ENCODE peak calls at places on chromosomes 11 and 22, in six cellular contexts. C, X, S, G, U and M are unnamed samples.
A peak's percentile ranks its signal among the peaks of the same experiment; 100 is the strongest.

GRCh38 chr11:128462189-128462588 is 125.2 kb downstream of the ETS1 start:
- DNase-seq in S (no peak), U (no peak), G (no peak), X (no peak), C (no peak), M (no peak)

GRCh38 chr11:126999366-126999765 is 1.2 kb downstream of the KIRREL3 start:
- DNase-seq in X (no peak), G (no peak), C (no peak), S (no peak), U (no peak), M (no peak)

GRCh38 chr22:37891926-37892325 is 14.2 kb upstream of the MICALL1 start:
- DNase-seq in G (no peak), U (no peak), C (no peak), S (no peak), X (no peak), M (no peak)

GRCh38 chr11:126444072-126444471 is 88.6 kb downstream of the ST3GAL4 start:
- DNase-seq in G (no peak), U (no peak), S (no peak), C (no peak), X (no peak), M (no peak)

GRCh38 chr22:49608228-49608627 is 219.4 kb downstream of the BRD1 start:
- DNase-seq in G (no peak), X (no peak), U (no peak), C (no peak), S (no peak), M (no peak)

GRCh38 chr11:18455686-18456372 is at the start of gene LDHAL6A:
- DNase-seq in S (no peak), G (no peak), C (no peak), U (no peak), X (no peak), M (no peak)

GRCh38 chr11:108887436-108888238 is 222.8 kb downstream of the DDX10 start:
- DNase-seq in G (no peak), U (no peak), C (no peak), X (no peak), S (no peak), M (peak; percentile 24)

GRCh38 chr11:9615031-9615451 is 41.6 kb downstream of the WEE1 start:
- DNase-seq in C (peak; percentile 95), U (no peak), G (peak; percentile 70), X (no peak), S (no peak), M (no peak)

GRCh38 chr11:61418136-61418535 is 11.6 kb downstream of the CPSF7 start:
- DNase-seq in S (peak; percentile 80), X (no peak), U (no peak), G (no peak), C (no peak), M (no peak)

GRCh38 chr11:110858556-110858921 is 146.3 kb upstream of the ARHGAP20 start:
- DNase-seq in S (no peak), G (peak; percentile 48), U (peak; percentile 82), C (no peak), X (no peak), M (no peak)

GRCh38 chr22:23117275-23117674 is 24.5 kb downstream of the RSPH14 start:
- DNase-seq in C (no peak), U (no peak), G (no peak), X (no peak), S (no peak), M (no peak)

GRCh38 chr11:117909611-117910382 is 19.4 kb downstream of the TMPRSS13 start:
- DNase-seq in C (no peak), X (peak; percentile 41), S (no peak), G (peak; percentile 57), U (peak; percentile 19), M (no peak)

GRCh38 chr11:19673924-19674390 is 38.7 kb upstream of the NAV2 start:
- DNase-seq in U (peak; percentile 89), G (peak; percentile 67), X (no peak), S (no peak), C (no peak), M (no peak)

GRCh38 chr11:29171350-29171950 is 845.4 kb downstream of the KCNA4 start:
- DNase-seq in S (peak; percentile 52), X (no peak), U (no peak), G (no peak), C (no peak), M (no peak)

GRCh38 chr11:117902001-117902855 is 25.8 kb upstream of the FXYD6 start:
- DNase-seq in X (peak; percentile 25), C (no peak), U (peak; percentile 12), G (peak; percentile 37), S (no peak), M (no peak)

GRCh38 chr11:15071556-15072255 is 1.7 kb upstream of the CALCB start:
- DNase-seq in G (no peak), S (no peak), U (no peak), X (no peak), C (no peak), M (no peak)

GRCh38 chr22:36737776-36738175 is 34.2 kb upstream of the CACNG2 start:
- DNase-seq in G (peak; percentile 61), C (no peak), X (peak; percentile 43), U (peak; percentile 62), S (peak; percentile 5), M (no peak)

GRCh38 chr22:33105501-33105911 is 47.3 kb upstream of the SYN3 start:
- DNase-seq in G (no peak), X (no peak), S (peak; percentile 75), U (no peak), C (no peak), M (no peak)

GRCh38 chr11:64539711-64540420 is 51.2 kb upstream of the SLC22A12 start:
- DNase-seq in G (no peak), C (no peak), U (no peak), S (no peak), X (no peak), M (no peak)

GRCh38 chr11:73240190-73240781 is 22.2 kb downstream of the P2RY2 start:
- DNase-seq in S (peak; percentile 25), C (no peak), G (peak; percentile 36), U (peak; percentile 91), X (no peak), M (no peak)

GRCh38 chr22:23132376-23133091 is 9.3 kb downstream of the RSPH14 start:
- DNase-seq in S (no peak), C (no peak), X (no peak), U (no peak), G (no peak), M (no peak)

GRCh38 chr22:50656122-50657070 is 16.2 kb upstream of the SHANK3 start:
- DNase-seq in U (peak; percentile 63), C (no peak), G (peak; percentile 32), S (no peak), X (no peak), M (no peak)

GRCh38 chr11:68950268-68950667 is 30.5 kb downstream of the MRGPRD start:
- DNase-seq in S (no peak), U (peak; percentile 28), C (peak; percentile 73), X (no peak), G (no peak), M (no peak)

DNA sequence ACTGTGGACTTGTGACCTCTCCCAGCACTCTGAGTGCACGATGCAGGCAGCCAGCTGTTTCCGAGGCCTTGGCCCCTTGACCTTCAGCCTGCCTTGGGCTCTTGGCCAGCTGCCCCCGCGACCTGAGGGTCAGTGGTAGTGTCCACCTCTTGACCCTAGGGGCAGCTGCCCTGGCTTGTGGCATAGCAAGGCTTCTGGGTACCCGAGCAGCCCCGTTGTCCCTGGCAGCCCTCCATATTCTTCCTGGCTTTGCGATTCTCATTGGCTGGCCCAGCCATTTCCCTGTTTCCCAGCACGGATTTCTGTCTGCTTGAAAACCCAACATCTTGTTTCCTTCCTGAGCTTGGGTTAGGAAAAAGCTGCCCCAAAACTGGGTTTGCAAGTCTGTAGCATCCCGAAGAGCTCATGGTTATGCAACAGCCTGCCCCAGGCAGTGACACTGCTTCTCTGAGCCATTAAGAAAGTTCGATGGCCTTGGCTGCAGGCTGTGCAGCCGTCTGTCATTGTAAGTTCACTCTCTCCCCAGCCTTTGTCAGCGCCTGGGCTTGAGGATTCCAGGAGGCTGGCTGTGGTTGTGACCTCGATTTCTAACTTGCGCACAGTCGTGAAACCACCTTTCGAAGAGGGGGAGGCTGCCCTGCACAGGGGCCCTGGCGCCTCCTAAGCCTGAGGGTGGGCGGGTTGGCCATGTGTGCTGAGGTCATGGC is 48.8 kb downstream of the FBLN1 start:
- DNase-seq in S (no peak), G (no peak), X (no peak), C (no peak), U (peak; percentile 70), M (no peak)
- H3K27ac ChIP-seq in S (no peak overlapping the region), G (peak overlapping the region; percentile 83), X (peak overlapping the region; percentile 90), C (no peak overlapping the region), U (no peak overlapping the region), M (no peak overlapping the region)

GRCh38 chr11:123193742-123194141 is 1.3 kb downstream of the CLMP start:
- DNase-seq in C (no peak), G (no peak), U (no peak), X (no peak), S (no peak), M (no peak)
- H3K4me3 ChIP-seq in C (no peak overlapping the region), G (peak overlapping the region; percentile 51), U (peak overlapping the region; percentile 60), X (peak overlapping the region; percentile 55), S (peak overlapping the region; percentile 88), M (no peak overlapping the region)

GRCh38 chr11:45412033-45412432 is 125.9 kb upstream of the SYT13 start:
- DNase-seq in U (no peak), C (no peak), S (no peak), X (no peak), G (no peak), M (no peak)

GRCh38 chr11:45409587-45409986 is 123.4 kb upstream of the SYT13 start:
- DNase-seq in C (no peak), G (no peak), X (no peak), S (no peak), U (no peak), M (no peak)

GRCh38 chr11:45410391-45411215 is 124.5 kb upstream of the SYT13 start:
- DNase-seq in X (no peak), C (no peak), G (no peak), U (no peak), S (no peak), M (no peak)

GRCh38 chr11:45412521-45412920 is 126.4 kb upstream of the SYT13 start:
- DNase-seq in U (no peak), G (no peak), X (no peak), C (no peak), S (no peak), M (no peak)

GRCh38 chr11:45411221-45411946 is 125.2 kb upstream of the SYT13 start:
- DNase-seq in S (no peak), X (no peak), G (no peak), C (no peak), U (no peak), M (no peak)
- H3K4me1 ChIP-seq in S (no peaks in the 10 kb centered on the region), X (no peaks in the 10 kb centered on the region), G (no peaks in the 10 kb centered on the region), C (no peaks in the 10 kb centered on the region), U (no peaks in the 10 kb centered on the region), M (no peaks in the 10 kb centered on the region)

GRCh38 chr11:2394818-2395105 is 5.8 kb upstream of the TSSC4 start:
- DNase-seq in C (no peak), U (no peak), G (no peak), S (no peak), X (no peak), M (no peak)
- H3K27ac ChIP-seq in C (peak overlapping the region; percentile 100), U (no peak overlapping the region), G (no peak overlapping the region), S (no peak overlapping the region), X (no peak overlapping the region), M (no peak overlapping the region)

GRCh38 chr11:120626791-120627190 is 115.2 kb downstream of the GRIK4 start:
- DNase-seq in C (no peak), S (no peak), X (no peak), U (no peak), G (no peak), M (no peak)
- H3K4me3 ChIP-seq in C (no peak overlapping the region), S (no peak overlapping the region), X (no peak overlapping the region), U (no peak overlapping the region), G (no peak overlapping the region), M (no peak overlapping the region)

GRCh38 chr11:102430158-102430836 is 22.3 kb downstream of the TMEM123 start:
- DNase-seq in C (peak; percentile 100), G (no peak), U (no peak), S (no peak), X (no peak), M (no peak)
- H3K4me1 ChIP-seq in C (peaks cover 75% of the 10 kb centered on the region), G (no peaks in the 10 kb centered on the region), U (peaks cover 13% of the 10 kb centered on the region), S (no peaks in the 10 kb centered on the region), X (no peaks in the 10 kb centered on the region), M (no peaks in the 10 kb centered on the region)